ENCODE peak calls at places on chromosomes 16 and 17, in six cellular contexts. R, N, E, F, P and Q are unnamed samples.

GRCh38 chr16:57123216-57123968 is 31.0 kb downstream of the CPNE2 start:
- DNase-seq in P (no peak), E (no peak), N (no peak), R (no peak), F (no peak), Q (no peak)

GRCh38 chr17:16150251-16150859 is 65.0 kb downstream of the NCOR1 start:
- DNase-seq in P (no peak), E (no peak), N (no peak), F (peak; percentile 80), R (no peak), Q (no peak)

GRCh38 chr17:71500761-71501555 is 619.9 kb upstream of the SOX9 start:
- DNase-seq in E (no peak), R (no peak), F (no peak), N (no peak), P (no peak), Q (no peak)

GRCh38 chr17:53061446-53061845 is 761.3 kb upstream of the KIF2B start:
- DNase-seq in R (no peak), P (no peak), F (no peak), N (no peak), E (no peak), Q (no peak)

GRCh38 chr17:59400858-59401257 is 69.4 kb downstream of the YPEL2 start:
- DNase-seq in N (no peak), F (no peak), P (no peak), E (no peak), R (no peak), Q (no peak)

GRCh38 chr17:352421-353212 is at the start of gene RPH3AL:
- DNase-seq in N (no peak), F (peak; percentile 69), E (peak; percentile 73), R (no peak), P (peak; percentile 87), Q (no peak)

GRCh38 chr16:11361751-11362742 is 16.8 kb downstream of the RMI2 start:
- DNase-seq in N (no peak), P (no peak), F (no peak), E (no peak), R (no peak), Q (no peak)

GRCh38 chr16:78957328-78958100 is 643.0 kb downstream of the MAF start:
- DNase-seq in P (no peak), N (no peak), R (no peak), E (peak; percentile 21), F (no peak), Q (no peak)

GRCh38 chr16:69921125-69921524 is 30.0 kb upstream of the CLEC18A start:
- DNase-seq in E (no peak), R (no peak), F (no peak), P (no peak), N (no peak), Q (no peak)

GRCh38 chr16:56683424-56684162 is 1.3 kb downstream of the MT1X start:
- DNase-seq in F (no peak), R (no peak), E (no peak), P (no peak), N (no peak), Q (no peak)

GRCh38 chr16:4613636-4614570 is 785 bp downstream of the UBALD1 start:
- DNase-seq in P (no peak), E (no peak), N (no peak), F (peak; percentile 44), R (peak; percentile 61), Q (peak; percentile 23)

GRCh38 chr16:59459811-59460210 is 725.7 kb upstream of the GOT2 start:
- DNase-seq in E (no peak), P (no peak), N (no peak), R (no peak), F (peak; percentile 35), Q (no peak)

GRCh38 chr16:3171855-3172593 is 16.0 kb upstream of the OR1F1 start:
- DNase-seq in R (no peak), F (no peak), N (no peak), P (no peak), E (no peak), Q (no peak)

GRCh38 chr17:15885770-15886169 is 59.2 kb upstream of the ADORA2B start:
- DNase-seq in E (no peak), P (no peak), F (no peak), R (no peak), N (no peak), Q (no peak)

GRCh38 chr16:55116165-55116894 is 185.7 kb downstream of the IRX5 start:
- DNase-seq in F (no peak), R (no peak), N (no peak), E (no peak), P (no peak), Q (no peak)

GRCh38 chr17:40607641-40608040 is 40.0 kb downstream of the SMARCE1 start:
- DNase-seq in F (no peak), N (peak; percentile 57), E (no peak), R (no peak), P (no peak), Q (peak; percentile 44)

GRCh38 chr17:77802811-77803220 is 155.7 kb upstream of the TNRC6C start:
- DNase-seq in E (no peak), F (no peak), N (no peak), P (peak; percentile 39), R (peak; percentile 56), Q (no peak)

GRCh38 chr17:71830916-71831315 is 289.9 kb upstream of the SOX9 start:
- DNase-seq in N (no peak), R (no peak), F (no peak), E (no peak), P (no peak), Q (no peak)

GRCh38 chr16:68901910-68902309 is 58.6 kb downstream of the TANGO6 start:
- DNase-seq in F (no peak), E (no peak), R (no peak), P (no peak), N (no peak), Q (no peak)

GRCh38 chr17:72984925-72985322 is 107.6 kb downstream of the SLC39A11 start:
- DNase-seq in P (no peak), F (no peak), N (no peak), E (no peak), R (no peak), Q (no peak)

GRCh38 chr17:6670999-6671398 is 19.4 kb downstream of the C17orf100 start:
- DNase-seq in P (no peak), N (no peak), R (no peak), F (no peak), E (no peak), Q (no peak)

GRCh38 chr17:37069087-37069486 is 120.3 kb downstream of the AATF start:
- DNase-seq in R (no peak), F (no peak), N (no peak), P (no peak), E (no peak), Q (no peak)

GRCh38 chr17:56636276-56636675 is 42.8 kb downstream of the NOG start:
- DNase-seq in P (no peak), F (no peak), E (no peak), R (no peak), N (no peak), Q (no peak)

GRCh38 chr16:82456683-82457082 is 170.1 kb upstream of the CDH13 start:
- DNase-seq in P (peak; percentile 53), E (peak; percentile 50), R (peak; percentile 65), F (peak; percentile 62), N (no peak), Q (peak; percentile 18)

GRCh38 chr16:7352114-7352513 is 19.5 kb downstream of the RBFOX1 start:
- DNase-seq in P (no peak), R (no peak), F (no peak), E (no peak), N (no peak), Q (no peak)

GRCh38 chr17:2400474-2400866 is 390 bp downstream of the MNT start:
- DNase-seq in F (peak; percentile 51), N (no peak), R (peak; percentile 73), P (peak; percentile 78), E (no peak), Q (peak; percentile 58)

GRCh38 chr17:81551458-81552243 is 502 bp downstream of the FAAP100 start:
- DNase-seq in N (no peak), P (peak; percentile 67), E (no peak), R (no peak), F (peak; percentile 69), Q (no peak)

GRCh38 chr16:87746178-87746577 is 19.6 kb downstream of the KLHDC4 start:
- DNase-seq in P (no peak), E (no peak), F (no peak), N (no peak), R (no peak), Q (no peak)
- TF ChIP-seq CTCF in P (no peak), E (no peak), F (no peak), N (no peak), R (no peak), Q (no peak)

DNA sequence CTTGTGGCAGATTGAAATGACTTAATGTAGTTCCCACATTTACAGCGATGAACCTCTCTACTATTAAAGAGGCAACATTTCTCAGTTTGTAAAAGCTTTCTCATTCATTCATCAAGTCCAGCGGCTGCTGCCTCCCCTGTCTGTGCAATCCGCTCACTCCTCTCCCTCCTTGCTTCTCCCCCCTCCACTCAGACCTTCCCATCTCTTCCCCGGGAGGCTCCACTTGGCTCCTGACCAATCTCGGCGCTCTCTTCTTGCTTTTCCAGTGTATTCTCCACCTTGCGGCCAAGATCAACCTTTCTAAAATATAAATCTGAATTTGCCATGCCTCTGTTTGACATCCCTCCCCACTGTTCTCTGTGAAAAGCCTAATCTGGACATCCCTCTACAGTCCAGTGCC is 117.5 kb downstream of the ASIC2 start:
- DNase-seq in E (no peak), R (peak; percentile 47), F (no peak), P (no peak), N (no peak), Q (no peak)
- TF ChIP-seq CTCF in E (no peak), R (no peak), F (no peak), P (no peak), N (no peak), Q (no peak)

GRCh38 chr17:42509916-42510315 is 26.1 kb upstream of the NAGLU start:
- DNase-seq in E (no peak), P (no peak), R (no peak), N (no peak), F (no peak), Q (no peak)
- TF ChIP-seq CTCF in E (no peak), P (no peak), R (no peak), N (no peak), F (no peak), Q (no peak)

DNA sequence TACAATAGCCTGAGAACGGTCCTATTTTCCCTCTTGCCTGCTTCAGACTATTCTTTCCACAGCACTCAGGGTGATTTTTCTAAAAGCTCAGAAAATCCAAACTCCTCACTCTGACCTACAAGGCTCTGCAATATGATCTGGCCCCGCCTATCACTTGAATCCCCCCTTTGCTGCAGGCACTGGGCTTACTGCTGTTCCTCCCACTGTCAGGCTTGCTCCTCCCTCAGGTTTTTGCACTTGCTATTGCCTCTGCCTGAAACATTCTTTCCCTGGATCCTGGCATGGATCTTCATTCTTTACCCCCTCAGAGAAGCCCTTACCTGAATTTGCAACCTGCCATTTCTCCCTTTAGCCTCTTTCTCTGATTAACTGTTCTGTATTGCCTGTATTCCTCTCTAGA is 52.3 kb downstream of the RPGRIP1L start:
- DNase-seq in E (no peak), R (no peak), F (no peak), P (no peak), N (no peak), Q (no peak)
- TF ChIP-seq CTCF in E (no peak), R (no peak), F (no peak), P (no peak), N (no peak), Q (no peak)

GRCh38 chr16:13913374-13914292 is 6.3 kb upstream of the ERCC4 start:
- DNase-seq in P (no peak), N (no peak), R (no peak), E (no peak), F (no peak), Q (no peak)
- TF ChIP-seq CTCF in P (no peak), N (no peak), R (no peak), E (no peak), F (no peak), Q (no peak)